ENCODE peak calls at places on chromosomes 16 and 17, in four cellular contexts. J is prostate gland, K is tibial nerve, L is uterus. P is an unnamed sample. For H3K9me3, the result is how much of the 10 kb centered on the place peaks cover.

GRCh38 chr17:79303641-79304205 is 229.1 kb downstream of the ENGASE start:
- DNase-seq in J (no peak), L (no peak), K (no peak), P (no peak)

GRCh38 chr17:81323411-81323868 is 28.3 kb upstream of the SLC38A10 start:
- DNase-seq in K (peak), L (no peak), J (no peak), P (no peak)

GRCh38 chr17:57810740-57811632 is 38.9 kb downstream of the MRPS23 start:
- DNase-seq in J (peak), K (peak), L (peak), P (no peak)

GRCh38 chr17:35294756-35295155 is 51.9 kb downstream of the SLFN5 start:
- DNase-seq in L (no peak), J (no peak), K (no peak), P (no peak)

GRCh38 chr16:28990375-28991040 is 5.7 kb downstream of the LAT start:
- DNase-seq in L (no peak), K (no peak), J (no peak), P (no peak)

GRCh38 chr16:722835-723633 is 2.1 kb downstream of the ANTKMT start:
- DNase-seq in K (no peak), L (no peak), J (no peak), P (no peak)

GRCh38 chr16:83939266-83939856 is 13.7 kb upstream of the OSGIN1 start:
- DNase-seq in K (no peak), J (no peak), L (no peak), P (no peak)

GRCh38 chr17:19996502-19996901 is 12.7 kb upstream of the SPECC1 start:
- DNase-seq in L (no peak), K (no peak), J (no peak), P (no peak)

GRCh38 chr17:77721823-77722160 is 236.7 kb upstream of the TNRC6C start:
- DNase-seq in K (no peak), J (no peak), L (no peak), P (no peak)

GRCh38 chr17:79077587-79077986 is 3.0 kb downstream of the ENGASE start:
- DNase-seq in L (no peak), K (no peak), J (no peak), P (no peak)

GRCh38 chr17:27276653-27277156 is 17.2 kb upstream of the WSB1 start:
- DNase-seq in K (no peak), L (no peak), J (no peak), P (no peak)

GRCh38 chr17:78144146-78144719 is 2.0 kb upstream of the C17orf99 start:
- DNase-seq in L (peak), K (peak), J (no peak), P (peak)

GRCh38 chr17:81740395-81740961 is 28.4 kb downstream of the SLC25A10 start:
- DNase-seq in K (no peak), L (no peak), J (no peak), P (no peak)

GRCh38 chr17:64707077-64707591 is 45.0 kb upstream of the SMURF2 start:
- DNase-seq in K (peak), J (peak), L (peak), P (peak)

GRCh38 chr17:47203984-47204721 is 5.0 kb upstream of the MYL4 start:
- DNase-seq in L (no peak), K (no peak), J (no peak), P (no peak)

GRCh38 chr17:66087073-66087472 is 104.9 kb downstream of the CEP112 start:
- DNase-seq in L (no peak), K (no peak), J (no peak), P (no peak)

GRCh38 chr16:17076121-17076757 is 394.5 kb downstream of the XYLT1 start:
- DNase-seq in K (no peak), L (no peak), J (no peak), P (no peak)

GRCh38 chr16:31072540-31073072 is 1.4 kb downstream of the ZNF668 start:
- DNase-seq in J (no peak), L (no peak), K (no peak), P (no peak)

GRCh38 chr16:24689128-24689527 is 40.3 kb upstream of the TNRC6A start:
- DNase-seq in J (no peak), K (no peak), L (no peak), P (no peak)

GRCh38 chr17:74132354-74132753 is 71.1 kb upstream of the RPL38 start:
- DNase-seq in K (no peak), J (no peak), L (no peak), P (no peak)

GRCh38 chr16:69566437-69567030 is 768 bp downstream of the NFAT5 start:
- DNase-seq in L (peak), J (peak), K (peak), P (peak)

GRCh38 chr16:2237552-2238395 is 1.5 kb downstream of the DNASE1L2 start:
- DNase-seq in K (no peak), L (no peak), J (no peak), P (no peak)

GRCh38 chr17:79804856-79805696 is 8.2 kb upstream of the CBX8 start:
- DNase-seq in L (no peak), J (no peak), K (no peak), P (no peak)

GRCh38 chr16:25126820-25127232 is 15.3 kb downstream of the LCMT1 start:
- DNase-seq in L (peak), K (no peak), J (no peak), P (no peak)

GRCh38 chr17:4950757-4951204 is at the start of gene ENO3:
- DNase-seq in L (no peak), K (no peak), J (no peak), P (no peak)

GRCh38 chr17:18362509-18363020 is 785 bp downstream of the SHMT1 start:
- DNase-seq in J (peak), K (peak), L (peak), P (peak)

GRCh38 chr17:48611681-48612455 is 1.1 kb upstream of the HOXB7 start:
- DNase-seq in J (no peak), L (no peak), K (no peak), P (no peak)

GRCh38 chr16:81445143-81445922 is 725 bp downstream of the CMIP start:
- DNase-seq in J (no peak), K (no peak), L (no peak), P (no peak)

GRCh38 chr17:58279736-58280479 is 827 bp downstream of the MPO start:
- DNase-seq in L (no peak), K (no peak), J (no peak), P (peak)

GRCh38 chr16:89945654-89946053 is 2.9 kb upstream of the DEF8 start:
- DNase-seq in J (peak), K (no peak), L (no peak), P (no peak)

GRCh38 chr16:87531418-87531817 is 38.6 kb upstream of the ZCCHC14 start:
- DNase-seq in K (no peak), J (no peak), L (no peak), P (no peak)

GRCh38 chr16:15907863-15908478 is 19.6 kb upstream of the CEP20 start:
- DNase-seq in L (no peak), J (no peak), K (no peak), P (no peak)

GRCh38 chr16:85168732-85169256 is 56.5 kb upstream of the CIBAR2 start:
- DNase-seq in J (no peak), L (peak), K (peak), P (peak)

GRCh38 chr17:43608313-43608712 is 53.4 kb downstream of the MEOX1 start:
- DNase-seq in K (no peak), L (no peak), J (no peak), P (no peak)

GRCh38 chr16:50763211-50763610 is 21.3 kb downstream of the CYLD start:
- DNase-seq in L (no peak), J (no peak), K (no peak), P (no peak)

GRCh38 chr17:79597996-79598557 is 12.8 kb downstream of the RBFOX3 start:
- DNase-seq in L (no peak), K (no peak), J (no peak), P (no peak)

GRCh38 chr16:50202926-50203624 is 50.0 kb downstream of the TENT4B start:
- DNase-seq in J (no peak), L (peak), K (peak), P (no peak)

DNA sequence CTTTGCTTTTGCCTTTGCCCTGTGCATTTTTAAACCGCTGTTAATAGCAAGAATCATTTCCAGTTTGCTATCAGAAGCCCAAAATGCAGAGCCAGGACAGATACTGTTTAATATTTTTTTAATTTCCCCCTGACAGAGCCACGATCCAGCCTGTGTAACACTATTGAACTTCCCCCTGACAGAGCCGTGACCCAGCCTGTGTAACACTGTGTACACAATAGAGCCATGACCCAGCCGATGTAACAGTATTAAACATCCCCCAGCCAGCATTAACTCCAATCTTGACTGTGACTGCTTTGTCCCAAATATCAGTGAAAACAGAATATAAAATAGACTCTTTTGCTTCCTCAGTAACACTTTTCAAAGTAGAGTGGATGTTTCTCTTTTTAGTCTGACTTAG is 607.9 kb upstream of the CDH5 start:
- DNase-seq in J (no peak), L (no peak), K (no peak), P (no peak)
- TF ChIP-seq CTCF in J (no peak), L (no peak), K (no peak), P (no peak)

DNA sequence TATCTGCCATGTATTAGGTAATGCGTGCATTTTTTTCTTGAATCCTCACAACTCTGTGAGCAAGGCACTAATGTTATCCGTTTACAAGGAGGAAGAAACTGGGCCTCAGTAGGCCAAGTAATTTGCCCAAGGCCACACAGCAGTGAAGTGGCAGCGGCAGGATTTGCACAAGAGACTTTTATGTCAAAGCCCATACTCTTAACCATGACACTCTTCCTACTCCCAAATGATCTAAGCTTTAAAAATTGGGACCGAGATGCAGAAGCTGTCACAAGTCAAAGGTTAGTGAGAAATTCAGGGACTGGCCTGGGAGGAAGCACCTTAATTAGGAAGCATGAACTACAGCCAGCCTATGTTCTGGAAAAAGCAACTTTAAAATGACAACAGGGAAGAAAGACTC is 10.7 kb downstream of the MAP3K14 start:
- DNase-seq in L (no peak), K (no peak), J (no peak), P (no peak)
- H3K27ac ChIP-seq in L (peak), K (peak), J (peak), P (peak)

DNA sequence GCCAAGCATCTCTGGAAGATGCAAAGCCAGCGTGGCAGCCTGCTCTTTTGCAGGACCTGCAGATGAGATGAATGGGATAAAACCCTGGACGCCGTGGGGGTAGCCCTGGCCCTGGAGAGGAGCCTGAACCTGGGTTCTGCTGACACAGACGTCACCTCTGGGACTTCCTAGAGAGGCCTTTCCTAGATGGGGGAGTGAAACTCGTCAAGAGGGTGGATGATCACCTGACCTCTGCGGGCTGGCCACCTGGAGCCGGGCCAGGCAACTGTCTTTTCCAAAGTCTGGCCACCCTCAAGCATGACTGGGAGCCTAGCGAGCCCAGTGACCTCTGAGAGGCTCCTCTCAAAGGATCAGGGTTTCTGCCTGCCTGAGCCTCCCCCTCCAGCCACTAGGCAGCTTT is 529.0 kb downstream of the KCNJ18 start:
- DNase-seq in K (no peak), L (no peak), J (no peak), P (no peak)
- H3K9me3 ChIP-seq in K (under half), L (under half), J (under half), P (under half)

GRCh38 chr17:60421273-60422161 is 772 bp upstream of the CHCT1 start:
- DNase-seq in L (peak), K (peak), J (peak), P (peak)
- TF ChIP-seq CTCF in L (peak), K (peak), J (peak), P (peak)

P was measured in right atrium auricular region.